ENCODE peak calls at places on chromosomes 13 and 19, in six cellular contexts. A is cardiac fibroblast, I is heart left ventricle, R is hepatocyte, C is A549, J is AG04449. H is an unnamed sample.

GRCh38 chr13:75308222-75308621 is 173.7 kb downstream of the TBC1D4 start:
- DNase-seq in R (no peak), C (no peak), J (no peak), A (no peak), I (no peak), H (no peak)

GRCh38 chr19:18972851-18973250 is 31.8 kb upstream of the HOMER3 start:
- DNase-seq in C (no peak), R (no peak), A (no peak), I (no peak), J (no peak), H (peak)

GRCh38 chr13:77298403-77298802 is 28.5 kb downstream of the MYCBP2 start:
- DNase-seq in C (no peak), J (no peak), I (no peak), A (no peak), R (no peak), H (no peak)

GRCh38 chr13:99542788-99543406 is 41.6 kb downstream of the TM9SF2 start:
- DNase-seq in C (no peak), R (no peak), I (no peak), J (no peak), A (no peak), H (no peak)

GRCh38 chr19:38417146-38417543 is 8.9 kb downstream of the RASGRP4 start:
- DNase-seq in J (no peak), C (no peak), I (no peak), A (no peak), R (no peak), H (no peak)

GRCh38 chr13:34655554-34655953 is 286.5 kb upstream of the NBEA start:
- DNase-seq in J (no peak), I (no peak), C (no peak), R (no peak), A (no peak), H (no peak)

GRCh38 chr19:33298146-33298911 is 4.0 kb downstream of the CEBPA start:
- DNase-seq in R (peak), J (no peak), I (peak), A (no peak), C (no peak), H (no peak)

GRCh38 chr13:97946951-97947588 is 6.4 kb upstream of the IPO5 start:
- DNase-seq in R (no peak), C (peak), I (no peak), J (peak), A (peak), H (peak)

GRCh38 chr13:29956771-29957170 is 106.4 kb upstream of the UBL3 start:
- DNase-seq in R (no peak), A (no peak), I (no peak), C (no peak), J (no peak), H (no peak)

GRCh38 chr13:95437561-95437960 is 115.0 kb upstream of the CLDN10 start:
- DNase-seq in A (no peak), C (peak), J (no peak), R (no peak), I (no peak), H (no peak)

GRCh38 chr13:97212540-97213146 is 9.5 kb upstream of the MBNL2 start:
- DNase-seq in J (no peak), A (peak), C (peak), I (no peak), R (peak), H (peak)

GRCh38 chr13:99731747-99732146 is 230.5 kb downstream of the TM9SF2 start:
- DNase-seq in C (no peak), A (no peak), R (no peak), J (no peak), I (no peak), H (no peak)

GRCh38 chr19:12052057-12052570 is 647 bp downstream of the ZNF878 start:
- DNase-seq in R (peak), C (no peak), A (peak), I (no peak), J (no peak), H (no peak)

GRCh38 chr19:17830567-17831418 is 9.5 kb upstream of the INSL3 start:
- DNase-seq in C (peak), A (peak), J (no peak), I (no peak), R (peak), H (peak)

GRCh38 chr13:20566424-20566916 is 487 bp upstream of the IFT88 start:
- DNase-seq in A (peak), R (peak), C (peak), I (no peak), J (no peak), H (no peak)

GRCh38 chr19:2630352-2631001 is 72.0 kb downstream of the GNG7 start:
- DNase-seq in C (no peak), A (no peak), J (no peak), R (no peak), I (no peak), H (no peak)

GRCh38 chr19:13160557-13160956 is 10.3 kb downstream of the IER2 start:
- DNase-seq in J (no peak), C (peak), R (peak), I (no peak), A (peak), H (no peak)

GRCh38 chr19:14677464-14677863 is 2.8 kb upstream of the ADGRE3 start:
- DNase-seq in J (no peak), A (no peak), I (no peak), C (no peak), R (no peak), H (no peak)

GRCh38 chr13:100338265-100338664 is 249.4 kb downstream of the PCCA start:
- DNase-seq in R (no peak), I (no peak), C (no peak), J (no peak), A (peak), H (peak)

GRCh38 chr19:18763674-18764590 is 27.2 kb downstream of the COMP start:
- DNase-seq in R (no peak), I (no peak), A (peak), C (no peak), J (peak), H (no peak)

GRCh38 chr13:59780058-59780457 is 383.7 kb downstream of the DIAPH3 start:
- DNase-seq in A (peak), R (no peak), I (no peak), C (no peak), J (no peak), H (no peak)

DNA sequence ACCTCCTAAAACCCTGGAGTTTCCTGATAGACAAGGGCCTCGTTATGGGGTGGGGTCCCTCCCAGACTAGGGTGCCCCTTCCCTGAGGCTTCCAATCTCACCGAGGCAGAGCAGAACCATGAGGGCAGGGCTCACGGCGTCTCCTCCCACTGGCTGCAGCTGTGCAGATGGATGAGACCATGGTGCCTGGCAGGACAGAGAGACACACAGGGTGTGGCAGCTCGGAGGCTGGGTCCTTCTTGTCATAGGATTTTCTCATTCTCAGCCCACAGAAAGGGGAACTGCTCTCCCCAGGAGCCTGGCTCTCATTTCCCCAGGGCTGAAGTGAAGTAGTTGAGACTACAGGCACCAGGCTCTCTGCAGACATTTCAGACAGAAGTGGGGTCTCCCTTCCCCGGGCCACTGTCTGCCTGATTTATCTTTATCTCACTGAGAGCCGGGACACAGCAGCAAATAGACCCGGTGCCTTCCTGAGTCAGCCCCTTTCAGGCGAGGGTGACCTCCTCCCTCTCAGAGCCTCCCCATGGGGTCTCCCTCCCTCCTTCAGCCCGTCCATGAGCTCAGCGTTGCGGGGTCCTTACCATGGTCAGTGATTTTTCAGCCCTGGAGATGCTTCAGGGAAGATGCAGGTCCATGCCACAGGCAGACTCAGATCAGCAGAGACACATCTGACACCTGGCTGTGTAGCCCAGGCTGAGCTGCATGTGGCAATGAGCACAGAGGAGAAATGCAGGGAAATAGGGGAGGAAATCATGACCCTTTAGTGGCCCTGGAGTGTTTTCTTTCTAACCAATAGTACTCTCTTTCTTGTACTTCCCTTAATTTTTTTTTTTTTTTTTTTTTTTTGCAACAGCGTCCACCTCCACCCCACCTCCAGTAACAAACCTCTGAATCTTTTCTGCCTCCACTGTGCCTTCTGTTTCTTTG is at the start of gene LILRA5:
- DNase-seq in J (no peak), R (no peak), A (no peak), C (no peak), I (no peak), H (no peak)
- H3K4me3 ChIP-seq in J (no peak), R (no peak), A (no peak), C (no peak), I (no peak), H (no peak)

GRCh38 chr19:46404884-46405658 is 8.3 kb downstream of the CCDC8 start:
- DNase-seq in C (peak), I (peak), A (no peak), J (no peak), R (peak), H (peak)
- H3K4me3 ChIP-seq in C (peak), I (no peak), A (no peak), J (no peak), R (peak), H (no peak)

GRCh38 chr19:10516064-10516385 is 1.2 kb downstream of the S1PR5 start:
- DNase-seq in A (no peak), C (no peak), R (no peak), I (no peak), J (no peak), H (no peak)
- H3K4me3 ChIP-seq in A (no peak), C (no peak), R (no peak), I (no peak), J (no peak), H (no peak)

DNA sequence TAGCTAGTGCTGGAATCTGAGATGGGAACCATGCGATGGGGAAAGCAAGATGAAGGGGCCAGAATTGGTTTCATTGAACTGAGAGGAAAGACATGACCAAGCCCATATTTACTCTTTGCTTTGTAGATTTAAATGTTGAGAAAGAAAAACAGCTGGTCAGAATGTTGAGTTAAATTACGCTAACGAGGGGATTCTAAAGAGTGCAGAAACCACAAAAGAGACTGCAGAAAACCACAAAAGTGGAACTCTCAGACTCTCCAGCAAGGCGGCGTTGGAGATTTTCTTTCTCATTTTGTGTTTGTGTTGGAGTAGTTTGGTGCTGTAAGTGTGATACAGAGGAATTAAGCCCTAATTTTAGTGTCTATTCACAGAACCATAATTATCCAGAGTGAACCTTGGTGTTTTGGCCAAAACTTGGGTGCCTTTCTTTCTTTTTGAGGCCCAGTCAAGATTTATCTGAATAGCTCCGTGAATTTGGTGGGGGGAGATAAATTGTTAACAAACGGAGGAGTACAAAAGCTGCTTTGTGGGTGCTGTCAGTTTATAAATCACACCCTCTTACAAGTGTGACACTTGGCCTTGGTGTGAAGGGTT is 26.3 kb downstream of the SAE1 start:
- DNase-seq in R (no peak), C (no peak), J (no peak), A (no peak), I (no peak), H (no peak)
- H3K4me3 ChIP-seq in R (no peak), C (no peak), J (no peak), A (no peak), I (no peak), H (no peak)

GRCh38 chr19:9205506-9206113 is 13.8 kb downstream of the OR7D4 start:
- DNase-seq in A (peak), R (peak), I (peak), C (peak), J (no peak), H (peak)
- H3K4me3 ChIP-seq in A (peak), R (no peak), I (no peak), C (no peak), J (peak), H (peak)

DNA sequence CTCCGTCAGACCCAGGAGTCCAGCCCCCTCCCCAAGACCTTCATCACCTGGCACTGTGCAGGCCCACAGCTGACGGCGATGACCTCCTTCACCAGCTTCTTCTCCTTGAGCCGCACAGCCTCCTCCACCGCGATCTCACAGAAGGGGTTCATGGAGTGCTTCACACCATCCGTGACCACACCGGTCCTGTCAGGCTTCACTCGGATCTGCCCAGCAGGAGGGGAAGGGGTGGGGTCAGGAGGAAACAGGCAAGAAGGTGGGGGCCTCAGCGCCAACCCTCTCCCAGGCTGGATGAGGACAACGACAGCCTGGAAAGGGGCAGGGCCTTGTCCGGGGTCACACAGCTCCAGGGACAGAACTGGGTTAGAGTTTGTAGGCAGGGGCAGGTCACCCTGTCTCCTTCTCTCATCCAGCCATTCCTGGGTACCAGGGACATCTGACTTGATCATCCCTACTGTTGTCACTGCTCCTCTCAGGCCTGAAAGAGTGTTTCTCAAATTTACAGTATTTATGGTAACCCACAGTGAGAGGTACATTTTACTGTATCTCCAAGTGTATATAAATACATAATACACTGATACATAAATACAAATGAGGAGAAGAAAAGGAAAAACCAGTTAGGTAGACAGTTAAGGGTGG is 12.0 kb downstream of the ETFB start:
- DNase-seq in A (no peak), C (no peak), J (no peak), I (no peak), R (peak), H (no peak)
- H3K4me3 ChIP-seq in A (no peak), C (no peak), J (no peak), I (no peak), R (no peak), H (no peak)